ENCODE peak calls at places on chromosomes 1 and 21, in six cellular contexts. W, T, Y, Z, A and S are unnamed samples. For H3K4me1, the result is how much of the 10 kb centered on the place peaks cover.

GRCh38 chr1:180188103-180188506 is 33.4 kb downstream of the QSOX1 start:
- DNase-seq in Z (peak), A (peak), T (peak), Y (peak), W (peak), S (peak)

GRCh38 chr1:52629021-52629643 is 3.8 kb upstream of the SHISAL2A start:
- DNase-seq in A (no peak), W (peak), Y (no peak), Z (no peak), T (no peak), S (no peak)

GRCh38 chr1:12400030-12400693 is 170.3 kb downstream of the VPS13D start:
- DNase-seq in W (no peak), Z (no peak), Y (no peak), A (no peak), T (no peak), S (no peak)

GRCh38 chr1:6601865-6602668 is 602 bp downstream of the KLHL21 start:
- DNase-seq in Y (peak), T (peak), A (peak), Z (peak), W (peak), S (peak)

GRCh38 chr1:157133431-157133830 is 4.8 kb downstream of the ETV3 start:
- DNase-seq in W (no peak), A (no peak), Z (no peak), T (no peak), Y (no peak), S (no peak)

GRCh38 chr1:115041654-115042053 is 12.0 kb downstream of the TSHB start:
- DNase-seq in A (no peak), Y (peak), W (no peak), T (no peak), Z (no peak), S (no peak)

GRCh38 chr1:220217383-220217988 is 54.8 kb downstream of the RAB3GAP2 start:
- DNase-seq in Z (no peak), T (no peak), Y (no peak), A (no peak), W (no peak), S (no peak)

GRCh38 chr1:43274125-43274803 is 4.5 kb downstream of the TMEM125 start:
- DNase-seq in A (no peak), W (peak), Z (no peak), Y (peak), T (no peak), S (peak)

GRCh38 chr1:46171351-46171750 is 3.5 kb upstream of the TSPAN1 start:
- DNase-seq in T (peak), Y (peak), W (no peak), A (no peak), Z (peak), S (peak)

GRCh38 chr1:156781585-156782186 is 14.4 kb downstream of the PRCC start:
- DNase-seq in T (no peak), A (no peak), Z (no peak), W (peak), Y (no peak), S (no peak)

GRCh38 chr1:43991476-43992231 is at the start of gene CCDC24:
- DNase-seq in Z (peak), Y (peak), W (peak), A (peak), T (peak), S (peak)

GRCh38 chr1:28421744-28422143 is 52.2 kb downstream of the PHACTR4 start:
- DNase-seq in W (no peak), T (no peak), Y (peak), A (no peak), Z (no peak), S (no peak)

GRCh38 chr1:242530761-242531160 is 6.3 kb upstream of the PLD5 start:
- DNase-seq in Z (no peak), Y (peak), A (no peak), T (no peak), W (no peak), S (no peak)

GRCh38 chr1:5748286-5749225 is 243.7 kb downstream of the NPHP4 start:
- DNase-seq in A (no peak), Z (peak), T (peak), W (no peak), Y (no peak), S (no peak)

GRCh38 chr1:205263580-205264190 is 35.9 kb downstream of the TMCC2 start:
- DNase-seq in T (no peak), A (no peak), Z (no peak), Y (peak), W (peak), S (no peak)

GRCh38 chr1:203677771-203678170 is 51.1 kb downstream of the ATP2B4 start:
- DNase-seq in Z (no peak), Y (no peak), W (no peak), T (no peak), A (no peak), S (peak)

GRCh38 chr1:116711061-116711582 is 43.1 kb upstream of the CD2 start:
- DNase-seq in A (no peak), Z (no peak), T (no peak), W (no peak), Y (peak), S (no peak)

GRCh38 chr21:43315244-43316137 is 111.4 kb downstream of the SIK1 start:
- DNase-seq in T (no peak), W (no peak), Z (peak), Y (no peak), A (peak), S (no peak)
- TF ChIP-seq CTCF in T (no peak), W (no peak), Z (no peak), Y (no peak), A (no peak), S (peak)

GRCh38 chr21:17783816-17784598 is 35.1 kb downstream of the C21orf91 start:
- DNase-seq in W (no peak), Y (no peak), T (no peak), A (no peak), Z (no peak), S (no peak)

GRCh38 chr21:17786219-17787181 is 32.7 kb downstream of the C21orf91 start:
- DNase-seq in Y (no peak), W (no peak), T (no peak), Z (no peak), A (no peak), S (no peak)

GRCh38 chr21:17784604-17785402 is 34.4 kb downstream of the C21orf91 start:
- DNase-seq in W (no peak), A (no peak), Y (no peak), Z (no peak), T (no peak), S (no peak)

GRCh38 chr21:17783003-17783402 is 36.2 kb downstream of the C21orf91 start:
- DNase-seq in W (no peak), Y (no peak), Z (no peak), T (no peak), A (no peak), S (no peak)

DNA sequence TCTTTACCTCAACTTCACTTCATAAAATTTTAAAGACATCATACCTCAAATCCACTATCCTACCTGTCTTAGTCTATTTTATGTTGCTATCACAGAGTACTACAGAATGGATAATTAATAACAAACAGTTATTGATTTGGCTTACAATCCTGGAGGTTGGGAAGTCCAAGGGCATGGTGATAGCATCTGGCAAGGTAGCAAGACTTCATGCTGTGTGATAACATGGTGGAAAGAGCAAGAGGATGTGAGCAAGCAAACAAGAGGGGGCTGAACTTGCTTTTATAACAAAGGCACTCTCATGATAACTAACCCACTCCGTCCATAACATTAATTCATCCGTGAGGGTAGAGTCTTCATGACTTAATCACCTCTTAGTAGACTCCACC is 33.8 kb downstream of the C21orf91 start:
- DNase-seq in Z (no peak), W (no peak), Y (no peak), T (no peak), A (no peak), S (no peak)
- H3K4me1 ChIP-seq in Z (under half), W (under half), Y (under half), T (under half), A (under half), S (under half)

GRCh38 chr1:94243665-94244064 is 6.3 kb upstream of the ARHGAP29 start:
- DNase-seq in T (no peak), Y (no peak), W (no peak), A (no peak), Z (no peak), S (no peak)

GRCh38 chr1:94246692-94247145 is 9.3 kb upstream of the ARHGAP29 start:
- DNase-seq in T (no peak), Y (no peak), Z (no peak), A (no peak), W (no peak), S (no peak)

GRCh38 chr1:94247146-94248094 is 10.0 kb upstream of the ARHGAP29 start:
- DNase-seq in T (peak), Z (peak), W (peak), A (peak), Y (peak), S (peak)

GRCh38 chr1:94244816-94245215 is 7.4 kb upstream of the ARHGAP29 start:
- DNase-seq in Y (no peak), T (no peak), Z (no peak), A (no peak), W (no peak), S (no peak)

GRCh38 chr1:94245747-94246438 is 8.5 kb upstream of the ARHGAP29 start:
- DNase-seq in T (no peak), A (no peak), Z (no peak), W (peak), Y (no peak), S (no peak)
- H3K4me3 ChIP-seq in T (peak), A (no peak), Z (peak), W (no peak), Y (peak), S (peak)

GRCh38 chr1:197902454-197903195 is at the start of gene C1orf53:
- DNase-seq in A (peak), Z (peak), W (peak), Y (peak), T (peak), S (peak)
- TF ChIP-seq CTCF in A (no peak), Z (peak), W (no peak), Y (no peak), T (no peak), S (no peak)

GRCh38 chr21:28775071-28775470 is 217.6 kb downstream of the LTN1 start:
- DNase-seq in T (no peak), A (no peak), Y (no peak), W (no peak), Z (no peak), S (no peak)

GRCh38 chr21:28769683-28770082 is 223.0 kb downstream of the LTN1 start:
- DNase-seq in T (no peak), Z (no peak), W (no peak), Y (no peak), A (no peak), S (no peak)

GRCh38 chr21:28773036-28773435 is 219.6 kb downstream of the LTN1 start:
- DNase-seq in A (no peak), Y (no peak), T (no peak), Z (no peak), W (no peak), S (no peak)

GRCh38 chr21:28770867-28771661 is 221.6 kb downstream of the LTN1 start:
- DNase-seq in T (no peak), Y (no peak), W (peak), Z (no peak), A (no peak), S (no peak)

DNA sequence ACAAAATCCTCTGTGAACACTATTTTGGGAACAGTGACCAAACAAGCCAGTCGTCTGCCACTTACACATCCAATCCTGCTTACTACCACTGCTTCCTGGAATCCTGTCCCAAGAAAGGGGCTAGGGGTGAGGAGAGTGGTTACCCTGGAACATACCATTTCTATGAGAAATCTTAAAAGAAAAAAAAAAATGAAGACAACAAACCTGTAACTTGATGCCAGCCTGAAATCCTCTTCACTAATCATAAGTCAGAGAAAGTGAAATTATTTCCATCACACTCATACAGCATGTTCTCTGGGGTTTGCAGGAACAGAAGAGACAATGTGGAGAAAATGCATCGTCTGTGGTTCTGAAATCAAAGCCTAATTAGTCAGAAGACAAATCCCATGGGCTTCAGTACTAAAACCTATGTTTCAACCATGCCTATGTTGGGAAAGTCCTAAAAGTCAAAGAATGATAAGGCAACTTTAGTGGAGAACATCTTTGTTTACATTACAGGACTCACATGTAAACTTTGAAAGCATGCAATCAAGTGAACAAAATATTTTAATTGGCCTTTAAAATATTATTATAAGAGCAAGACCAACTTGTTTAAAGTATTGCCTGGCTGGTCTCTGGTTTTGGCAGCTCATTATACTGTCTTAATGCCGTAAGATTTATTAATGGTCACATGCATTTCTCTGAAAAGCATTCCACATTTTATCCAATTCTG is 220.7 kb downstream of the LTN1 start:
- DNase-seq in Z (no peak), W (peak), A (no peak), T (no peak), Y (peak), S (no peak)
- H3K4me1 ChIP-seq in Z (under half), W (under half), A (under half), T (under half), Y (under half), S (under half)